ENCODE peak calls at places on chromosome 5, in five cellular contexts. One of them, this sample, is unnamed.

GRCh38 chr5:137696481-137696880 is 39.4 kb downstream of the KLHL3 start:
- DNase-seq in T-cell: no peak
- DNase-seq in cardiac fibroblast: no peak
- DNase-seq in T1000: no peak
- DNase-seq in cardiac septum: no peak
- DNase-seq in this sample: no peak

GRCh38 chr5:84821924-84822323 is 437.2 kb upstream of the EDIL3 start:
- DNase-seq in T-cell: no peak
- DNase-seq in cardiac fibroblast: no peak
- DNase-seq in T1000: no peak
- DNase-seq in cardiac septum: no peak
- DNase-seq in this sample: no peak

GRCh38 chr5:132819468-132819867 is 6.4 kb downstream of the SOWAHA start:
- DNase-seq in T-cell: no peak
- DNase-seq in cardiac fibroblast: no peak
- DNase-seq in T1000: no peak
- DNase-seq in cardiac septum: no peak
- DNase-seq in this sample: no peak

GRCh38 chr5:105565531-105565930 is 2002.9 kb upstream of the NUDT12 start:
- DNase-seq in T-cell: no peak
- DNase-seq in cardiac fibroblast: no peak
- DNase-seq in T1000: no peak
- DNase-seq in cardiac septum: no peak
- DNase-seq in this sample: no peak

GRCh38 chr5:154118385-154118784 is 72.1 kb upstream of the GALNT10 start:
- DNase-seq in T-cell: no peak
- DNase-seq in cardiac fibroblast: no peak
- DNase-seq in T1000: no peak
- DNase-seq in cardiac septum: no peak
- DNase-seq in this sample: no peak

GRCh38 chr5:53302524-53302923 is 177.9 kb upstream of the FST start:
- DNase-seq in T-cell: no peak
- DNase-seq in cardiac fibroblast: peak; percentile 53
- DNase-seq in T1000: no peak
- DNase-seq in cardiac septum: no peak
- DNase-seq in this sample: no peak

GRCh38 chr5:175257847-175258194 is 186.2 kb downstream of the DRD1 start:
- DNase-seq in T-cell: no peak
- DNase-seq in cardiac fibroblast: no peak
- DNase-seq in T1000: no peak
- DNase-seq in cardiac septum: no peak
- DNase-seq in this sample: no peak

GRCh38 chr5:125109293-125109692 is 362.9 kb upstream of the ZNF608 start:
- DNase-seq in T-cell: no peak
- DNase-seq in cardiac fibroblast: no peak
- DNase-seq in T1000: no peak
- DNase-seq in cardiac septum: no peak
- DNase-seq in this sample: no peak

GRCh38 chr5:91291628-91292569 is 91.2 kb downstream of the ARRDC3 start:
- DNase-seq in T-cell: no peak
- DNase-seq in cardiac fibroblast: no peak
- DNase-seq in T1000: no peak
- DNase-seq in cardiac septum: no peak
- DNase-seq in this sample: no peak

GRCh38 chr5:179269781-179270543 is 75.3 kb downstream of the ADAMTS2 start:
- DNase-seq in T-cell: no peak
- DNase-seq in cardiac fibroblast: no peak
- DNase-seq in T1000: peak; percentile 26
- DNase-seq in cardiac septum: peak; percentile 53
- DNase-seq in this sample: no peak

GRCh38 chr5:32754251-32754650 is 43.1 kb downstream of the NPR3 start:
- DNase-seq in T-cell: no peak
- DNase-seq in cardiac fibroblast: no peak
- DNase-seq in T1000: no peak
- DNase-seq in cardiac septum: no peak
- DNase-seq in this sample: no peak

GRCh38 chr5:14593326-14594036 is 11.9 kb downstream of the OTULINL start:
- DNase-seq in T-cell: no peak
- DNase-seq in cardiac fibroblast: no peak
- DNase-seq in T1000: no peak
- DNase-seq in cardiac septum: no peak
- DNase-seq in this sample: no peak

GRCh38 chr5:166909040-166909439 is 1382.4 kb upstream of the WWC1 start:
- DNase-seq in T-cell: no peak
- DNase-seq in cardiac fibroblast: peak; percentile 66
- DNase-seq in T1000: peak; percentile 33
- DNase-seq in cardiac septum: no peak
- DNase-seq in this sample: no peak

GRCh38 chr5:179455320-179455719 is 95.0 kb upstream of the RUFY1 start:
- DNase-seq in T-cell: no peak
- DNase-seq in cardiac fibroblast: no peak
- DNase-seq in T1000: no peak
- DNase-seq in cardiac septum: no peak
- DNase-seq in this sample: no peak

GRCh38 chr5:173325091-173325698 is 3.0 kb downstream of the STC2 start:
- DNase-seq in T-cell: no peak
- DNase-seq in cardiac fibroblast: no peak
- DNase-seq in T1000: no peak
- DNase-seq in cardiac septum: no peak
- DNase-seq in this sample: no peak

GRCh38 chr5:114416254-114416653 is 54.4 kb downstream of the KCNN2 start:
- DNase-seq in T-cell: no peak
- DNase-seq in cardiac fibroblast: no peak
- DNase-seq in T1000: no peak
- DNase-seq in cardiac septum: no peak
- DNase-seq in this sample: no peak

GRCh38 chr5:127399068-127399467 is 108.5 kb downstream of the MEGF10 start:
- DNase-seq in T-cell: no peak
- DNase-seq in cardiac fibroblast: no peak
- DNase-seq in T1000: no peak
- DNase-seq in cardiac septum: no peak
- DNase-seq in this sample: no peak